ENCODE peak calls at places on chromosomes 11 and 22, in seven cellular contexts. Z is adrenal gland; Q is CD4-positive, alpha-beta T cell; G is nephron progenitor cell; I is fibroblast of mammary gland; X is AG10803; P is GM13977. M is an unnamed sample.

GRCh38 chr11:60831501-60832079 is 10.3 kb upstream of the CCDC86 start:
- DNase-seq in Z (no peak), Q (no peak), G (no peak), I (peak), X (peak), P (no peak), M (peak)

GRCh38 chr22:37101311-37102063 is 8.0 kb downstream of the TMPRSS6 start:
- DNase-seq in Z (no peak), Q (no peak), G (no peak), I (no peak), X (no peak), P (no peak), M (no peak)

GRCh38 chr22:32527756-32528155 is 53.1 kb downstream of the FBXO7 start:
- DNase-seq in Z (no peak), Q (no peak), G (no peak), I (no peak), X (no peak), P (no peak), M (no peak)

GRCh38 chr11:65415499-65416340 is 6.9 kb upstream of the NEAT1 start:
- DNase-seq in Z (peak), Q (no peak), G (no peak), I (no peak), X (no peak), P (peak), M (no peak)

GRCh38 chr11:23257088-23257487 is 396.8 kb upstream of the CCDC179 start:
- DNase-seq in Z (no peak), Q (no peak), G (no peak), I (no peak), X (no peak), P (no peak), M (no peak)

GRCh38 chr22:25987948-25988347 is 181.3 kb upstream of the SEZ6L start:
- DNase-seq in Z (no peak), Q (no peak), G (no peak), I (no peak), X (no peak), P (peak), M (no peak)

GRCh38 chr11:8318536-8318935 is 54.9 kb upstream of the LMO1 start:
- DNase-seq in Z (no peak), Q (no peak), G (peak), I (no peak), X (no peak), P (no peak), M (no peak)

GRCh38 chr22:30045001-30045887 is 35.0 kb upstream of the HORMAD2 start:
- DNase-seq in Z (no peak), Q (no peak), G (no peak), I (no peak), X (no peak), P (no peak), M (no peak)

GRCh38 chr22:43002198-43002577 is 12.8 kb downstream of the PACSIN2 start:
- DNase-seq in Z (no peak), Q (no peak), G (no peak), I (peak), X (peak), P (no peak), M (peak)

GRCh38 chr11:27876209-27876775 is 176.0 kb upstream of the BDNF start:
- DNase-seq in Z (no peak), Q (no peak), G (no peak), I (no peak), X (no peak), P (no peak), M (no peak)

GRCh38 chr11:131855320-131855719 is 484.9 kb downstream of the NTM start:
- DNase-seq in Z (no peak), Q (no peak), G (no peak), I (no peak), X (no peak), P (no peak), M (no peak)

GRCh38 chr11:18594999-18595749 is 4.4 kb upstream of the MISFA start:
- DNase-seq in Z (no peak), Q (no peak), G (no peak), I (peak), X (no peak), P (no peak), M (peak)

GRCh38 chr22:38788846-38789245 is 5.1 kb downstream of the DNAL4 start:
- DNase-seq in Z (no peak), Q (no peak), G (no peak), I (no peak), X (no peak), P (no peak), M (no peak)

GRCh38 chr11:71461696-71462095 is 8.7 kb downstream of the NADSYN1 start:
- DNase-seq in Z (no peak), Q (no peak), G (no peak), I (no peak), X (no peak), P (no peak), M (no peak)

GRCh38 chr11:73372371-73372993 is 3.7 kb upstream of the RELT start:
- DNase-seq in Z (no peak), Q (no peak), G (no peak), I (no peak), X (peak), P (no peak), M (no peak)
- TF ChIP-seq CTCF in Z (no peak), Q (no peak), G (no peak), I (peak), X (peak), P (no peak), M (no peak)

GRCh38 chr22:20014526-20015186 is 2.0 kb downstream of the ARVCF start:
- DNase-seq in Z (no peak), Q (no peak), G (no peak), I (no peak), X (no peak), P (no peak), M (no peak)

GRCh38 chr22:20011993-20012740 is 4.5 kb downstream of the ARVCF start:
- DNase-seq in Z (no peak), Q (no peak), G (no peak), I (no peak), X (no peak), P (no peak), M (no peak)

GRCh38 chr22:20012741-20013331 is 3.8 kb downstream of the ARVCF start:
- DNase-seq in Z (no peak), Q (no peak), G (no peak), I (no peak), X (no peak), P (no peak), M (no peak)

GRCh38 chr22:20015187-20015625 is 1.4 kb downstream of the ARVCF start:
- DNase-seq in Z (no peak), Q (no peak), G (no peak), I (no peak), X (no peak), P (no peak), M (no peak)

DNA sequence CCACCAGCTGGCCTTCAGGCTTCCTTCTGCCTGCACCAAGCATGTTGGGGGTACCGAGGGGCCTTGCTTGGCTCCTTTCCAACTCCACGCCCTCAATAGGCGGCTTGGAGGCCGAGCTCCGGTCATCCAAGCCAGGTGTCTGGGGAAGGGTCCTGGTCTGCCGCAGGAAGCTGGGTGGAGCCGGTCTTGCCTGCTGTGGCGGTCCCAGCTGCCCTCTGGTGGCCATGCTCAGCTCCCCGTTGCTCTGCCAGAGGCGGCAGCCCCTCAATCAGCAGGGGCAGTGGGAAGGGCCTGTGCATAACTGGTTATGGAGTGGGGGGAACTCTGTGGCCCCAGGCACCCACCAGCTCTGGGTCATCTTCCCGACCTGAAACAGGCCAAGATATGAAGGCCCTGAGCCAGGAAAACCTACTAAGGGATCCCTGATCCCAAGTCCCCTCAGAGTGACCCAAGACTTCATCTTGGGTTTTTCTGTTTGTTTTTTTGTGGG is 3.2 kb downstream of the ARVCF start:
- DNase-seq in Z (peak), Q (no peak), G (peak), I (peak), X (peak), P (peak), M (peak)
- TF ChIP-seq CTCF in Z (peak), Q (no peak), G (peak), I (peak), X (peak), P (peak), M (peak)

GRCh38 chr11:88886796-88887195 is 179.0 kb downstream of the GRM5 start:
- DNase-seq in Z (no peak), Q (peak), G (peak), I (peak), X (peak), P (peak), M (peak)
- TF ChIP-seq CTCF in Z (no peak), Q (peak), G (peak), I (peak), X (peak), P (peak), M (peak)

DNA sequence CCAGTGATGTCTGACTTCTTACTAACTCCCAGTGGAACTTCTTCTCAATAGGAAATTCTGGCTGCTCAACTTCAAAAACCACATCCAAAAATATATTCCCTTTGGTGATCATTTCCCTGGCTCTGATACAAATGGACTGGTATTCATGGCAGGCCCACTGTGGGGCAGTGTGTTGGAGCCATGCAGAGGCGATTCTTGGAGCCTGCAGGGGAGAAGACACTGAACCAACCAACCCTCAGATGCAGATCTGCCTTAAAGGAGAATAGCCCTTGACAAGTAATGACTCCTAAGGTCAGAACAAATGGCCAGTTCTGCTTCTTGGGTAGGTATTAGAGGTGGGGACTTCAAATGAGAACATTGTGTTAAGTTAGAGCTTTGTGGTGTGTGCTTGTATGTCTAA is 12.2 kb downstream of the OR4D9 start:
- DNase-seq in Z (no peak), Q (no peak), G (no peak), I (no peak), X (no peak), P (no peak), M (no peak)
- TF ChIP-seq CTCF in Z (no peak), Q (no peak), G (no peak), I (no peak), X (no peak), P (peak), M (no peak)

M was measured in epithelial cell of esophagus.